ENCODE peak calls at places on chromosome 14, in ten cellular contexts. S is stromal cell of bone marrow; Y is activated CD4-positive, alpha-beta T cell treated with anti-CD3 and anti-CD28 coated beads, Interleukin-2, amount 10 ng/mL, durations not matched to agents 7 days and 5 days; Z is progenitor cell of endocrine pancreas; T is A172; V is CD4-positive, alpha-beta T cell; R is CD4-positive, alpha-beta memory T cell; O is left ventricle myocardium inferior; F is EL; L is left lung. U is an unnamed sample.

GRCh38 chr14:104342435-104343293 is 204.3 kb downstream of the KIF26A start:
- DNase-seq in O (no peak), V (no peak), Z (no peak), Y (no peak), S (no peak), T (no peak), L (peak), F (no peak), R (no peak), U (no peak)

GRCh38 chr14:105855893-105856675 is 329.7 kb downstream of the TMEM121 start:
- DNase-seq in O (peak), R (no peak), Z (no peak), F (no peak), S (no peak), V (no peak), T (no peak), Y (peak), L (peak), U (no peak)

GRCh38 chr14:69519253-69519661 is 34.7 kb downstream of the PLEKHD1 start:
- DNase-seq in Z (no peak), L (no peak), F (no peak), O (no peak), S (no peak), V (no peak), T (no peak), R (no peak), Y (no peak), U (no peak)

GRCh38 chr14:101006008-101006407 is 102.5 kb upstream of the RTL1 start:
- DNase-seq in Y (no peak), O (no peak), S (no peak), V (no peak), F (no peak), L (no peak), T (no peak), Z (no peak), R (no peak), U (no peak)

GRCh38 chr14:99678198-99678597 is 5.9 kb upstream of the CYP46A1 start:
- DNase-seq in O (no peak), S (no peak), Y (no peak), L (no peak), T (no peak), V (no peak), R (no peak), F (no peak), Z (no peak), U (no peak)

GRCh38 chr14:34060747-34061050 is 109.8 kb upstream of the EGLN3 start:
- DNase-seq in L (no peak), F (no peak), Z (no peak), Y (no peak), V (no peak), T (no peak), R (no peak), O (no peak), S (no peak), U (no peak)

GRCh38 chr14:68109132-68109531 is 289.6 kb downstream of the RAD51B start:
- DNase-seq in V (no peak), L (no peak), R (no peak), F (peak), S (no peak), T (no peak), Y (no peak), Z (no peak), O (no peak), U (no peak)

GRCh38 chr14:93994919-93995682 is 2.0 kb upstream of the CCDC197 start:
- DNase-seq in Y (no peak), V (no peak), S (peak), F (peak), O (peak), T (peak), Z (no peak), L (no peak), R (no peak), U (peak)

GRCh38 chr14:89469210-89470198 is 52.5 kb upstream of the FOXN3 start:
- DNase-seq in O (no peak), Z (no peak), R (no peak), V (no peak), F (no peak), T (no peak), S (no peak), Y (no peak), L (no peak), U (no peak)

GRCh38 chr14:25049127-25049558 is 804 bp downstream of the STXBP6 start:
- DNase-seq in R (no peak), V (no peak), S (no peak), F (no peak), Z (no peak), O (no peak), L (no peak), Y (no peak), T (no peak), U (no peak)

GRCh38 chr14:74732387-74732786 is 19.4 kb downstream of the FCF1 start:
- DNase-seq in F (no peak), Y (no peak), Z (no peak), T (no peak), S (no peak), O (no peak), R (no peak), L (no peak), V (no peak), U (no peak)

GRCh38 chr14:69712637-69713088 is 54.3 kb upstream of the SRSF5 start:
- DNase-seq in O (peak), V (no peak), L (peak), Z (no peak), F (no peak), S (no peak), R (no peak), T (peak), Y (peak), U (no peak)

GRCh38 chr14:34733245-34733644 is 18.9 kb upstream of the CFL2 start:
- DNase-seq in R (no peak), Z (no peak), O (no peak), Y (no peak), S (no peak), V (no peak), L (no peak), F (peak), T (no peak), U (no peak)

GRCh38 chr14:31206536-31207286 is 882 bp downstream of the HECTD1 start:
- DNase-seq in F (peak), Y (peak), Z (peak), O (peak), L (peak), T (no peak), S (no peak), V (peak), R (peak), U (no peak)

GRCh38 chr14:21049263-21049662 is 7.1 kb downstream of the RNASE7 start:
- DNase-seq in R (no peak), T (no peak), O (no peak), Y (no peak), V (no peak), Z (no peak), S (no peak), F (peak), L (no peak), U (no peak)

GRCh38 chr14:69629225-69630127 is 18.1 kb downstream of the SUSD6 start:
- DNase-seq in R (no peak), F (peak), L (no peak), Z (no peak), Y (no peak), T (no peak), O (no peak), V (no peak), S (no peak), U (no peak)

GRCh38 chr14:76329951-76330350 is 46.0 kb upstream of the ESRRB start:
- DNase-seq in L (no peak), F (no peak), T (no peak), O (no peak), R (no peak), Z (no peak), Y (no peak), S (no peak), V (no peak), U (no peak)

GRCh38 chr14:26841920-26842741 is 244.3 kb upstream of the NOVA1 start:
- DNase-seq in T (peak), V (no peak), L (no peak), Z (no peak), S (peak), R (no peak), F (no peak), Y (no peak), O (no peak), U (peak)

GRCh38 chr14:83991666-83992065 is 1538.3 kb upstream of the FLRT2 start:
- DNase-seq in L (no peak), F (no peak), T (no peak), R (no peak), Z (no peak), O (no peak), Y (no peak), S (no peak), V (no peak), U (no peak)

GRCh38 chr14:69924181-69924580 is 45.0 kb downstream of the SMOC1 start:
- DNase-seq in L (no peak), Z (no peak), R (no peak), S (no peak), V (no peak), Y (no peak), F (no peak), T (no peak), O (no peak), U (no peak)

GRCh38 chr14:48805315-48805714 is 780.9 kb downstream of the RPS29 start:
- DNase-seq in Z (no peak), O (no peak), T (no peak), V (no peak), S (no peak), R (no peak), L (peak), Y (no peak), F (no peak), U (no peak)

GRCh38 chr14:24442240-24443052 is at the start of gene SDR39U1:
- DNase-seq in V (peak), F (peak), Z (peak), R (peak), O (peak), L (peak), Y (peak), T (peak), S (peak), U (peak)

GRCh38 chr14:77023001-77023996 is 5.2 kb downstream of the IRF2BPL start:
- DNase-seq in S (no peak), L (no peak), Y (no peak), F (peak), Z (peak), T (peak), V (no peak), R (no peak), O (no peak), U (no peak)

GRCh38 chr14:69632752-69633151 is 21.4 kb downstream of the SUSD6 start:
- DNase-seq in F (no peak), V (no peak), L (no peak), O (no peak), S (no peak), T (no peak), Y (no peak), R (no peak), Z (no peak), U (no peak)

GRCh38 chr14:104438166-104438887 is 141.2 kb upstream of the C14orf180 start:
- DNase-seq in Z (no peak), V (no peak), S (no peak), F (no peak), Y (no peak), O (peak), L (peak), R (no peak), T (no peak), U (no peak)

GRCh38 chr14:103255555-103255954 is 78.5 kb upstream of the EIF5 start:
- DNase-seq in F (no peak), S (no peak), R (no peak), O (no peak), Y (no peak), L (no peak), T (no peak), V (no peak), Z (no peak), U (no peak)

U was measured in HTR-8/SVneo.